ENCODE peak calls at places on chromosome 21, in nine cellular contexts. R is fibroblast of lung; N is epithelial cell of esophagus; P is amniotic epithelial cell; O is H7; Y is tibial nerve; Q is activated CD4-positive, alpha-beta T cell treated with anti-CD3 and anti-CD28 coated beads for 24 hours; D is progenitor cell of endocrine pancreas; F is activated naive CD4-positive, alpha-beta T cell. H is an unnamed sample.
A peak's percentile ranks its signal among the peaks of the same experiment; 100 is the strongest.

GRCh38 chr21:36211660-36212512 is 55.3 kb downstream of the DOP1B start:
- DNase-seq in O (no peak), P (peak; percentile 84), F (no peak), N (peak; percentile 59), D (no peak), Q (no peak), R (peak; percentile 85), Y (no peak), H (no peak)

GRCh38 chr21:29812947-29813346 is 126.8 kb downstream of the GRIK1 start:
- DNase-seq in D (no peak), P (no peak), Y (no peak), N (no peak), F (no peak), R (no peak), Q (no peak), O (no peak), H (no peak)

GRCh38 chr21:18164933-18165332 is 79.7 kb upstream of the CHODL start:
- DNase-seq in Q (no peak), O (no peak), D (no peak), R (no peak), Y (no peak), F (no peak), P (no peak), N (peak; percentile 28), H (no peak)

GRCh38 chr21:14737922-14738321 is 191.8 kb upstream of the SAMSN1 start:
- DNase-seq in P (peak; percentile 26), F (no peak), Q (peak; percentile 49), Y (peak; percentile 55), R (peak; percentile 19), N (peak; percentile 74), O (peak; percentile 12), D (no peak), H (no peak)

GRCh38 chr21:25563399-25564116 is 43.7 kb downstream of the MRPL39 start:
- DNase-seq in Y (no peak), N (no peak), P (no peak), F (no peak), O (no peak), Q (no peak), D (no peak), R (peak; percentile 53), H (no peak)

GRCh38 chr21:45074818-45075605 is 632 bp downstream of the ADARB1 start:
- DNase-seq in R (no peak), Y (no peak), P (peak; percentile 33), Q (no peak), D (no peak), N (peak; percentile 50), F (no peak), O (peak; percentile 87), H (no peak)

GRCh38 chr21:33300701-33301631 is 23.8 kb upstream of the IFNAR1 start:
- DNase-seq in Y (no peak), R (no peak), P (peak; percentile 36), Q (no peak), O (no peak), F (no peak), D (no peak), N (no peak), H (no peak)

GRCh38 chr21:39849014-39849655 is 18.1 kb upstream of the PCP4 start:
- DNase-seq in F (no peak), D (no peak), R (no peak), Y (no peak), N (no peak), O (no peak), P (no peak), Q (no peak), H (peak; percentile 80)

GRCh38 chr21:45831991-45832740 is 149.4 kb upstream of the COL6A1 start:
- DNase-seq in N (peak; percentile 19), P (peak; percentile 32), O (no peak), Q (no peak), R (peak; percentile 95), F (no peak), Y (no peak), D (no peak), H (peak; percentile 92)

GRCh38 chr21:44911384-44912157 is 9.1 kb downstream of the ITGB2 start:
- DNase-seq in D (no peak), O (peak; percentile 81), Q (no peak), P (no peak), R (no peak), F (no peak), Y (peak; percentile 70), N (peak; percentile 69), H (no peak)

GRCh38 chr21:14864211-14865021 is 200.4 kb downstream of the NRIP1 start:
- DNase-seq in P (peak; percentile 93), Y (peak; percentile 77), R (peak; percentile 82), O (no peak), N (peak; percentile 79), D (peak; percentile 44), F (no peak), Q (peak; percentile 9), H (no peak)

H was measured in esophagus muscularis mucosa.